ENCODE peak calls at places on chromosomes 3 and 15, in four cellular contexts. I, U, J and E are unnamed samples.

GRCh38 chr3:164673738-164674137 is 404.6 kb downstream of the SI start:
- DNase-seq in I (no peak), U (no peak), J (no peak), E (no peak)

GRCh38 chr15:76483752-76484151 is 147.2 kb downstream of the ISL2 start:
- DNase-seq in I (no peak), U (no peak), J (no peak), E (no peak)

GRCh38 chr15:57251308-57251707 is 125.0 kb upstream of the CGNL1 start:
- DNase-seq in I (no peak), U (no peak), J (no peak), E (no peak)

GRCh38 chr3:53887446-53887845 is 4.2 kb downstream of the SELENOK start:
- DNase-seq in I (no peak), U (no peak), J (no peak), E (no peak)

GRCh38 chr15:69081310-69082004 is 67.0 kb downstream of the NOX5 start:
- DNase-seq in I (peak), U (no peak), J (peak), E (no peak)

GRCh38 chr15:73321496-73322344 is 47.0 kb downstream of the HCN4 start:
- DNase-seq in I (no peak), U (no peak), J (no peak), E (peak)

GRCh38 chr15:41878355-41878699 is 15.5 kb downstream of the SPTBN5 start:
- DNase-seq in I (no peak), U (no peak), J (no peak), E (no peak)

GRCh38 chr15:52179278-52180195 is 11.7 kb downstream of the GNB5 start:
- DNase-seq in I (peak), U (peak), J (peak), E (peak)

GRCh38 chr3:102163039-102163817 is 271.6 kb upstream of the ZPLD1 start:
- DNase-seq in I (peak), U (no peak), J (no peak), E (no peak)

GRCh38 chr3:141477224-141477623 is 9.6 kb upstream of the RASA2 start:
- DNase-seq in I (no peak), U (no peak), J (no peak), E (peak)

GRCh38 chr15:52737720-52738119 is 52.4 kb downstream of the ONECUT1 start:
- DNase-seq in I (no peak), U (no peak), J (no peak), E (no peak)

GRCh38 chr3:57557088-57557537 is 1.0 kb downstream of the PDE12 start:
- DNase-seq in I (no peak), U (no peak), J (peak), E (no peak)

GRCh38 chr3:93979850-93980677 is at the start of gene ARL13B:
- DNase-seq in I (peak), U (peak), J (peak), E (peak)

GRCh38 chr3:165742351-165742750 is 94.9 kb downstream of the BCHE start:
- DNase-seq in I (no peak), U (no peak), J (no peak), E (no peak)

GRCh38 chr3:127484601-127485388 is 105.7 kb downstream of the TPRA1 start:
- DNase-seq in I (no peak), U (no peak), J (no peak), E (peak)

GRCh38 chr3:114043205-114043604 is 13.1 kb downstream of the CCDC191 start:
- DNase-seq in I (no peak), U (no peak), J (no peak), E (no peak)

GRCh38 chr3:52299815-52300611 is 12.4 kb downstream of the GLYCTK start:
- DNase-seq in I (no peak), U (no peak), J (peak), E (no peak)

GRCh38 chr3:34367521-34367920 is 569.1 kb downstream of the PDCD6IP start:
- DNase-seq in I (no peak), U (no peak), J (no peak), E (no peak)

GRCh38 chr3:162769559-162769958 is 1273.0 kb downstream of the OTOL1 start:
- DNase-seq in I (no peak), U (no peak), J (no peak), E (no peak)

GRCh38 chr3:177051419-177051818 is 145.9 kb downstream of the TBL1XR1 start:
- DNase-seq in I (no peak), U (no peak), J (no peak), E (no peak)

DNA sequence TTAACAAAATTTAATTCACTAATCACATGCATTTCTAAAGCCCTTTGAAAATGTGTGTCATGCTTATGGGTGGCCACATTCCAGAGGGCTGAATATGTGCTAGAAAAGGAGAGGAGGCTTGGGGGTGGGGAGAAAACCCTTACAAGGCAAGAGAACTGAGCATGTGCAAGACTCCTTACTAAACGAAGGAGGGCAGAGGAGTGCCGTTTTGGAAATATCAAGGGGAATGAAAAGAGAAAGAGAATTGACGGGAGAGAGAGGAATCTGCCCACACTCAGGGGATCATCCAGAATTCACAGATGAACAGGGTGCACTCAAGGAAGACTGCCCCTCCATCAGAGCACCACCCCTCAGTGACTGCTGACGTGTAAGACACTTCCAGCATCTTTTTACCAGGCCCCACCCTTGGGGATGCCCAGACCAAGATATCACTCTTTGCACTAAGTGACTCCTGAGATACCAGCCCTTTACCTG is 37.9 kb upstream of the TSC22D2 start:
- DNase-seq in I (peak), U (no peak), J (peak), E (peak)
- TF ChIP-seq CTCF in I (no peak), U (no peak), J (no peak), E (peak)

GRCh38 chr3:195897853-195898415 is 10.4 kb downstream of the TNK2 start:
- DNase-seq in I (no peak), U (peak), J (no peak), E (no peak)
- TF ChIP-seq CTCF in I (no peak), U (peak), J (no peak), E (no peak)

GRCh38 chr3:29282431-29283296 is 1.8 kb downstream of the RBMS3 start:
- DNase-seq in I (no peak), U (no peak), J (no peak), E (no peak)

GRCh38 chr3:29279276-29279675 is 1.6 kb upstream of the RBMS3 start:
- DNase-seq in I (no peak), U (no peak), J (no peak), E (no peak)

GRCh38 chr3:29279830-29280229 is 1.0 kb upstream of the RBMS3 start:
- DNase-seq in I (no peak), U (no peak), J (no peak), E (no peak)

GRCh38 chr3:29281265-29282228 is 676 bp downstream of the RBMS3 start:
- DNase-seq in I (no peak), U (no peak), J (no peak), E (no peak)

DNA sequence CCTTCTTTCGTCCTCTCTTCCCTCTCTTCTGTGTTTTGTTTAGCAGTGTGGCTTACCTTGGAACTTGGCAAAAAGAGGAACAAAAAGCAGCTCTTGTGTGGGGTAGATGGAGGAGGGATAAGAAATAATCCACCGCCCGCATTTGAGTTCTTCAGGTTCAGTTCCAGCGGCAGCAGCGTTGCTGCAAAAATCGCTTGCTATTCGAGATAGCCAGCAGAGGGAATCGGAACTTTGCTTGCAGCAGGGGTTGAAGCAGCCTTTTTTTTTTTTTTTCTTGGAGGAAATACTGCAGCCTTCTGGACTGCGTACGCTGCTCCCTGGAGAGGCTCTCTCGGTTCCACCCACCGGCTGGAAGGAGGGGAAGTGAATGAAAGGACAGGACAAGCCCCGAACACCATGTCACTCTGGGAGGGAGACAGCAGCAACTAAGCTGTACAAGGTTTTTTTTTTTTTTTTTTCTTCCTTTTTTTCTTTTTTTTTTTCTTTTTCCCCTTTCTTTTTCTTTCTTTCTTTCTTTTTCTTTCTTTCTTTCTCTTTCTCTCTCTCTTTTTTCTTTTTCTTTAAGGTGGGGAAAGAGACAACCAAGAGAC is at the start of gene RBMS3:
- DNase-seq in I (peak), U (peak), J (peak), E (peak)
- TF ChIP-seq CTCF in I (peak), U (no peak), J (no peak), E (peak)

GRCh38 chr3:72085036-72085435 is 300.1 kb upstream of the PROK2 start:
- DNase-seq in I (no peak), U (no peak), J (no peak), E (no peak)

GRCh38 chr3:72086712-72087093 is 301.8 kb upstream of the PROK2 start:
- DNase-seq in I (no peak), U (no peak), J (no peak), E (no peak)

GRCh38 chr3:72087420-72087819 is 302.5 kb upstream of the PROK2 start:
- DNase-seq in I (no peak), U (no peak), J (no peak), E (no peak)

GRCh38 chr3:72086051-72086711 is 301.2 kb upstream of the PROK2 start:
- DNase-seq in I (no peak), U (no peak), J (no peak), E (no peak)

GRCh38 chr3:72088486-72089025 is 303.6 kb upstream of the PROK2 start:
- DNase-seq in I (no peak), U (peak), J (no peak), E (no peak)
- TF ChIP-seq CTCF in I (no peak), U (peak), J (no peak), E (no peak)

GRCh38 chr3:40181182-40181581 is 128.3 kb upstream of the EIF1B start:
- DNase-seq in I (no peak), U (no peak), J (no peak), E (no peak)

GRCh38 chr3:40178012-40178594 is 131.4 kb upstream of the EIF1B start:
- DNase-seq in I (no peak), U (no peak), J (no peak), E (no peak)

GRCh38 chr3:40173291-40173710 is 136.2 kb upstream of the EIF1B start:
- DNase-seq in I (no peak), U (no peak), J (no peak), E (no peak)

GRCh38 chr3:40179016-40179415 is 130.5 kb upstream of the EIF1B start:
- DNase-seq in I (peak), U (peak), J (peak), E (no peak)
- TF ChIP-seq CTCF in I (peak), U (peak), J (peak), E (peak)

DNA sequence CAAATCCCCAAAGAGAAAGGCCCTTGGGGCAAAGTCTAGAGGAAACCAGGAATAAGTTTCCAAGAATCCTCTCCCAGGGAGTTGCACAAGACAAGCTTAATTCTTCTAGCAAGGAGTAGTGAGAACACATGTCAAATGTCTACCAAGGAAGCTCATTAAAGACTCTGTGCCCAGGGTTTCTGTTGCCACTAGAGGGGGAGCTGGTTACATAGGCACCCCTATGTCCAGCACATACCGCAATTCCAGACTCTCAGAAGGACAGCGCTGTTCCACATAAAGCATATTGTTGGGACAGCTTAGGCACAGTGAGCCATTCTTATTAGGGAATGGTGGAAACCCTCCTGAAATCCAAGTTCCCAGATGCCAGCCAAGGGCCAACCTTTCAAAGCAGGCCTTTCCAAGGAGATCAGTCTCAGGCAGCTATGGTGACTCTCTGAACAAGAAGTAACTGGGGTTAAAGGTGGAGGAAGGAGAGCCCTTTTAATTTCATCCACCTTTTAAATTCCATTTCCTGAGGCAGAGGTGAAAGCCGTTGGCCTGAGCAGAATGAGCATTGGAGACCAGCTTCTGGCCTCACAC is 194.1 kb downstream of the UACA start:
- DNase-seq in I (no peak), U (peak), J (no peak), E (no peak)
- TF ChIP-seq CTCF in I (peak), U (peak), J (no peak), E (peak)